ENCODE peak calls at places on chromosome 17, in nine cellular contexts. W is right lobe of liver; K is D341Med; L is gastrocnemius medialis; Q is activated CD4-positive, alpha-beta T cell treated with anti-CD3 and anti-CD28 coated beads for 48 hours; Y is non-pigmented ciliary epithelial cell; B is T-helper 2 cell; M is AG10803; G is activated T-cell treated with anti-CD3 and anti-CD28 coated beads, Interleukin-2, amount 50 U/mL, for 72 hours. S is an unnamed sample.

GRCh38 chr17:18858567-18859245 is 775 bp downstream of the PRPSAP2 start:
- DNase-seq in W (no peak), K (no peak), L (no peak), Q (no peak), Y (no peak), B (no peak), M (no peak), G (no peak), S (no peak)

GRCh38 chr17:34413443-34414076 is 50.5 kb upstream of the CCL1 start:
- DNase-seq in W (no peak), K (no peak), L (no peak), Q (no peak), Y (no peak), B (no peak), M (no peak), G (no peak), S (no peak)

GRCh38 chr17:57889892-57890856 is 40.3 kb upstream of the MRPS23 start:
- DNase-seq in W (peak; percentile 65), K (no peak), L (peak; percentile 91), Q (no peak), Y (no peak), B (no peak), M (peak; percentile 94), G (no peak), S (no peak)

GRCh38 chr17:37737971-37738370 is 6.9 kb downstream of the HNF1B start:
- DNase-seq in W (no peak), K (no peak), L (no peak), Q (no peak), Y (no peak), B (no peak), M (peak; percentile 72), G (no peak), S (no peak)

GRCh38 chr17:50766222-50767023 is 895 bp downstream of the ANKRD40CL start:
- DNase-seq in W (no peak), K (no peak), L (no peak), Q (no peak), Y (no peak), B (no peak), M (no peak), G (no peak), S (peak; percentile 53)

GRCh38 chr17:19262650-19263620 is 25.8 kb downstream of the EPN2 start:
- DNase-seq in W (no peak), K (no peak), L (no peak), Q (peak; percentile 16), Y (no peak), B (no peak), M (peak; percentile 54), G (no peak), S (no peak)

GRCh38 chr17:77233635-77234334 is 93.0 kb downstream of the SEC14L1 start:
- DNase-seq in W (no peak), K (no peak), L (no peak), Q (peak; percentile 60), Y (peak; percentile 44), B (no peak), M (peak; percentile 55), G (peak; percentile 68), S (no peak)

GRCh38 chr17:50919321-50920040 is 53.3 kb upstream of the TOB1 start:
- DNase-seq in W (peak; percentile 93), K (peak; percentile 66), L (no peak), Q (peak; percentile 84), Y (no peak), B (peak; percentile 55), M (peak; percentile 84), G (peak; percentile 86), S (peak; percentile 86)

GRCh38 chr17:10836966-10837599 is 804 bp downstream of the PIRT start:
- DNase-seq in W (no peak), K (no peak), L (no peak), Q (no peak), Y (no peak), B (no peak), M (no peak), G (no peak), S (no peak)

GRCh38 chr17:40058865-40059264 is 3.9 kb upstream of the THRA start:
- DNase-seq in W (no peak), K (no peak), L (no peak), Q (no peak), Y (no peak), B (no peak), M (no peak), G (no peak), S (no peak)

GRCh38 chr17:81524063-81524864 is 3.9 kb upstream of the FSCN2 start:
- DNase-seq in W (peak; percentile 13), K (no peak), L (no peak), Q (no peak), Y (no peak), B (no peak), M (no peak), G (no peak), S (no peak)

GRCh38 chr17:28716740-28717577 is 709 bp downstream of the RAB34 start:
- DNase-seq in W (peak; percentile 49), K (peak; percentile 22), L (no peak), Q (peak; percentile 51), Y (no peak), B (no peak), M (peak; percentile 44), G (no peak), S (no peak)

GRCh38 chr17:11644265-11645212 is 46.3 kb downstream of the DNAH9 start:
- DNase-seq in W (peak; percentile 43), K (peak; percentile 61), L (peak; percentile 19), Q (peak; percentile 56), Y (peak; percentile 8), B (no peak), M (peak; percentile 53), G (peak; percentile 38), S (no peak)

GRCh38 chr17:45227631-45228120 is 6.0 kb downstream of the FMNL1 start:
- DNase-seq in W (no peak), K (no peak), L (no peak), Q (peak; percentile 46), Y (no peak), B (no peak), M (no peak), G (peak; percentile 40), S (no peak)

GRCh38 chr17:32516940-32517711 is 30.3 kb downstream of the CDK5R1 start:
- DNase-seq in W (no peak), K (no peak), L (no peak), Q (no peak), Y (no peak), B (no peak), M (no peak), G (no peak), S (no peak)

GRCh38 chr17:28885951-28886350 is 11.6 kb downstream of the FLOT2 start:
- DNase-seq in W (no peak), K (peak; percentile 37), L (no peak), Q (no peak), Y (no peak), B (no peak), M (no peak), G (no peak), S (no peak)

GRCh38 chr17:64133546-64134215 is 3.7 kb upstream of the ERN1 start:
- DNase-seq in W (no peak), K (peak; percentile 74), L (no peak), Q (peak; percentile 31), Y (no peak), B (no peak), M (peak; percentile 64), G (peak; percentile 25), S (no peak)

GRCh38 chr17:79792984-79793923 is 3.6 kb downstream of the CBX8 start:
- DNase-seq in W (no peak), K (no peak), L (no peak), Q (no peak), Y (peak; percentile 22), B (no peak), M (peak; percentile 96), G (no peak), S (peak; percentile 72)

GRCh38 chr17:82031303-82031884 is at the start of gene RAC3:
- DNase-seq in W (no peak), K (peak; percentile 95), L (no peak), Q (no peak), Y (no peak), B (no peak), M (no peak), G (peak; percentile 33), S (no peak)

GRCh38 chr17:41555105-41555887 is 16.6 kb downstream of the KRT9 start:
- DNase-seq in W (no peak), K (no peak), L (no peak), Q (no peak), Y (no peak), B (no peak), M (peak; percentile 11), G (no peak), S (no peak)

GRCh38 chr17:9389116-9389515 is 186.5 kb downstream of the STX8 start:
- DNase-seq in W (peak; percentile 25), K (no peak), L (no peak), Q (peak; percentile 8), Y (peak; percentile 90), B (no peak), M (peak; percentile 94), G (no peak), S (no peak)

GRCh38 chr17:6446516-6447100 is 2.4 kb downstream of the PIMREG start:
- DNase-seq in W (no peak), K (no peak), L (no peak), Q (no peak), Y (no peak), B (no peak), M (no peak), G (no peak), S (no peak)

GRCh38 chr17:35709874-35710273 is 21.6 kb upstream of the RASL10B start:
- DNase-seq in W (peak; percentile 64), K (no peak), L (no peak), Q (no peak), Y (no peak), B (no peak), M (peak; percentile 79), G (no peak), S (no peak)

GRCh38 chr17:63023049-63023448 is 57.0 kb downstream of the TANC2 start:
- DNase-seq in W (no peak), K (no peak), L (no peak), Q (no peak), Y (no peak), B (no peak), M (no peak), G (no peak), S (no peak)

GRCh38 chr17:65121916-65122821 is 15.0 kb upstream of the RGS9 start:
- DNase-seq in W (no peak), K (no peak), L (no peak), Q (peak; percentile 79), Y (no peak), B (no peak), M (no peak), G (peak; percentile 69), S (no peak)

GRCh38 chr17:49454050-49454449 is 39.4 kb upstream of the PHB1 start:
- DNase-seq in W (no peak), K (no peak), L (no peak), Q (no peak), Y (no peak), B (no peak), M (peak; percentile 47), G (no peak), S (no peak)

GRCh38 chr17:17681744-17682292 is 560 bp downstream of the RAI1 start:
- DNase-seq in W (peak; percentile 69), K (no peak), L (no peak), Q (peak; percentile 58), Y (no peak), B (peak; percentile 2), M (no peak), G (peak; percentile 57), S (no peak)

GRCh38 chr17:82320140-82320840 is 2.9 kb upstream of the CD7 start:
- DNase-seq in W (peak; percentile 33), K (no peak), L (no peak), Q (no peak), Y (no peak), B (no peak), M (no peak), G (no peak), S (no peak)

GRCh38 chr17:15456972-15457722 is 10.3 kb downstream of the CDRT4 start:
- DNase-seq in W (no peak), K (no peak), L (peak; percentile 86), Q (no peak), Y (no peak), B (no peak), M (peak; percentile 99), G (no peak), S (no peak)

S was measured in type B pancreatic cell.